ENCODE peak calls at places on chromosomes 4 and X, in six cellular contexts. One of them, this sample, is unnamed.

GRCh38 chrX:110786486-110786885 is 9.1 kb downstream of the CHRDL1 start:
- DNase-seq in heart right ventricle: no peak
- DNase-seq in tibial artery: no peak
- DNase-seq in uterus: no peak
- DNase-seq in transverse colon: no peak
- DNase-seq in ascending aorta: no peak
- DNase-seq in this sample: no peak

GRCh38 chr4:44257461-44257860 is 191.1 kb downstream of the KCTD8 start:
- DNase-seq in heart right ventricle: no peak
- DNase-seq in tibial artery: no peak
- DNase-seq in uterus: no peak
- DNase-seq in transverse colon: no peak
- DNase-seq in ascending aorta: no peak
- DNase-seq in this sample: no peak

GRCh38 chr4:140116442-140117104 is 37.4 kb downstream of the MAML3 start:
- DNase-seq in heart right ventricle: no peak
- DNase-seq in tibial artery: no peak
- DNase-seq in uterus: no peak
- DNase-seq in transverse colon: no peak
- DNase-seq in ascending aorta: no peak
- DNase-seq in this sample: no peak

GRCh38 chrX:34382416-34382815 is 250.3 kb upstream of the FAM47A start:
- DNase-seq in heart right ventricle: no peak
- DNase-seq in tibial artery: no peak
- DNase-seq in uterus: no peak
- DNase-seq in transverse colon: no peak
- DNase-seq in ascending aorta: no peak
- DNase-seq in this sample: no peak

GRCh38 chr4:99998062-99998880 is 48.2 kb upstream of the H2AZ1 start:
- DNase-seq in heart right ventricle: no peak
- DNase-seq in tibial artery: no peak
- DNase-seq in uterus: no peak
- DNase-seq in transverse colon: no peak
- DNase-seq in ascending aorta: no peak
- DNase-seq in this sample: no peak

GRCh38 chr4:183249854-183250253 is 70.2 kb downstream of the CLDN22 start:
- DNase-seq in heart right ventricle: no peak
- DNase-seq in tibial artery: no peak
- DNase-seq in uterus: no peak
- DNase-seq in transverse colon: peak; percentile 19
- DNase-seq in ascending aorta: no peak
- DNase-seq in this sample: no peak

GRCh38 chr4:102564399-102564921 is 63.3 kb downstream of the NFKB1 start:
- DNase-seq in heart right ventricle: no peak
- DNase-seq in tibial artery: no peak
- DNase-seq in uterus: no peak
- DNase-seq in transverse colon: no peak
- DNase-seq in ascending aorta: no peak
- DNase-seq in this sample: no peak

GRCh38 chr4:53490965-53491622 is 100.2 kb downstream of the LNX1 start:
- DNase-seq in heart right ventricle: peak; percentile 30
- DNase-seq in tibial artery: no peak
- DNase-seq in uterus: peak; percentile 48
- DNase-seq in transverse colon: peak; percentile 30
- DNase-seq in ascending aorta: peak; percentile 84
- DNase-seq in this sample: no peak

GRCh38 chr4:3213101-3213416 is 35.9 kb upstream of the MSANTD1 start:
- DNase-seq in heart right ventricle: no peak
- DNase-seq in tibial artery: no peak
- DNase-seq in uterus: no peak
- DNase-seq in transverse colon: no peak
- DNase-seq in ascending aorta: no peak
- DNase-seq in this sample: no peak

GRCh38 chr4:7547368-7548040 is 112.8 kb upstream of the PSAPL1 start:
- DNase-seq in heart right ventricle: no peak
- DNase-seq in tibial artery: no peak
- DNase-seq in uterus: no peak
- DNase-seq in transverse colon: no peak
- DNase-seq in ascending aorta: no peak
- DNase-seq in this sample: no peak

GRCh38 chrX:5907202-5907601 is 321.5 kb downstream of the NLGN4X start:
- DNase-seq in heart right ventricle: no peak
- DNase-seq in tibial artery: no peak
- DNase-seq in uterus: no peak
- DNase-seq in transverse colon: no peak
- DNase-seq in ascending aorta: no peak
- DNase-seq in this sample: no peak

GRCh38 chr4:40832175-40832574 is 82.4 kb downstream of the NSUN7 start:
- DNase-seq in heart right ventricle: no peak
- DNase-seq in tibial artery: peak; percentile 25
- DNase-seq in uterus: no peak
- DNase-seq in transverse colon: no peak
- DNase-seq in ascending aorta: no peak
- DNase-seq in this sample: no peak

GRCh38 chr4:48943387-48943786 is 36.8 kb upstream of the OCIAD2 start:
- DNase-seq in heart right ventricle: no peak
- DNase-seq in tibial artery: no peak
- DNase-seq in uterus: no peak
- DNase-seq in transverse colon: no peak
- DNase-seq in ascending aorta: no peak
- DNase-seq in this sample: no peak

GRCh38 chr4:6788123-6788522 is 5.6 kb downstream of the KIAA0232 start:
- DNase-seq in heart right ventricle: no peak
- DNase-seq in tibial artery: no peak
- DNase-seq in uterus: no peak
- DNase-seq in transverse colon: no peak
- DNase-seq in ascending aorta: peak; percentile 49
- DNase-seq in this sample: no peak

GRCh38 chr4:43048570-43048969 is 156.1 kb downstream of the GRXCR1 start:
- DNase-seq in heart right ventricle: no peak
- DNase-seq in tibial artery: no peak
- DNase-seq in uterus: no peak
- DNase-seq in transverse colon: no peak
- DNase-seq in ascending aorta: no peak
- DNase-seq in this sample: no peak

GRCh38 chr4:169225812-169226211 is 44.9 kb downstream of the SH3RF1 start:
- DNase-seq in heart right ventricle: no peak
- DNase-seq in tibial artery: no peak
- DNase-seq in uterus: no peak
- DNase-seq in transverse colon: no peak
- DNase-seq in ascending aorta: no peak
- DNase-seq in this sample: no peak

GRCh38 chr4:88211473-88212252 is 53.2 kb upstream of the ABCG2 start:
- DNase-seq in heart right ventricle: peak; percentile 56
- DNase-seq in tibial artery: no peak
- DNase-seq in uterus: no peak
- DNase-seq in transverse colon: peak; percentile 20
- DNase-seq in ascending aorta: no peak
- DNase-seq in this sample: no peak

GRCh38 chrX:623599-624323 is 6.8 kb upstream of the SHOX start:
- DNase-seq in heart right ventricle: no peak
- DNase-seq in tibial artery: no peak
- DNase-seq in uterus: no peak
- DNase-seq in transverse colon: no peak
- DNase-seq in ascending aorta: no peak
- DNase-seq in this sample: no peak

GRCh38 chr4:67892905-67893304 is 9.1 kb upstream of the TMPRSS11D start:
- DNase-seq in heart right ventricle: no peak
- DNase-seq in tibial artery: no peak
- DNase-seq in uterus: no peak
- DNase-seq in transverse colon: no peak
- DNase-seq in ascending aorta: no peak
- DNase-seq in this sample: no peak

GRCh38 chrX:110418220-110418856 is 59.7 kb downstream of the RTL9 start:
- DNase-seq in heart right ventricle: peak; percentile 3
- DNase-seq in tibial artery: no peak
- DNase-seq in uterus: peak; percentile 36
- DNase-seq in transverse colon: no peak
- DNase-seq in ascending aorta: no peak
- DNase-seq in this sample: no peak

GRCh38 chr4:111717916-111718315 is 427.3 kb upstream of the FAM241A start:
- DNase-seq in heart right ventricle: no peak
- DNase-seq in tibial artery: no peak
- DNase-seq in uterus: peak; percentile 27
- DNase-seq in transverse colon: peak; percentile 7
- DNase-seq in ascending aorta: no peak
- DNase-seq in this sample: no peak

GRCh38 chrX:107624893-107625292 is 3.4 kb upstream of the PRPS1 start:
- DNase-seq in heart right ventricle: no peak
- DNase-seq in tibial artery: no peak
- DNase-seq in uterus: no peak
- DNase-seq in transverse colon: no peak
- DNase-seq in ascending aorta: no peak
- DNase-seq in this sample: no peak

GRCh38 chr4:5730993-5731975 is 20.3 kb downstream of the EVC start:
- DNase-seq in heart right ventricle: no peak
- DNase-seq in tibial artery: no peak
- DNase-seq in uterus: no peak
- DNase-seq in transverse colon: no peak
- DNase-seq in ascending aorta: peak; percentile 82
- DNase-seq in this sample: no peak

DNA sequence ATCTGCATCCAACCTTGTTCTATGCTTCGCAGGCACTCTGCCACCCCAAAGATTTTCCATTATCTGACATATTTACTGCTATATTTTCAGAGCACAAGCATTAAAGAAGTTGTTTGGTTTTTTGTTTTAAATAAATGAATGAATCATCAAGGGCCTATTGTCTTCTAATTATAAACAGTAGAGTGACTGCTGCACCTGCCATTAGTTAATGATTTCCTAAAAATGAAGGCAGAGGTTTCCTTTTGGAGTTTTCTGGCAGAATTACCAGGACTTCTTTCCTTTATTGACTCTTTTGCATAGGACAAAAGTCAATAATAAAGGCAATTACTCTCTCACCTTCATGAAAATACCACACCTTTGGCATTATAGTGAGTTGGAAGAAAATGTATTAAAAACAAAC is 238.1 kb downstream of the INPP4B start:
- DNase-seq in heart right ventricle: no peak
- DNase-seq in tibial artery: no peak
- DNase-seq in uterus: no peak
- DNase-seq in transverse colon: no peak
- DNase-seq in ascending aorta: no peak
- DNase-seq in this sample: no peak
- H3K9me3 ChIP-seq in heart right ventricle: no peaks in the 10 kb centered on the region
- H3K9me3 ChIP-seq in tibial artery: no peaks in the 10 kb centered on the region
- H3K9me3 ChIP-seq in uterus: peaks cover 6% of the 10 kb centered on the region
- H3K9me3 ChIP-seq in transverse colon: peaks cover 15% of the 10 kb centered on the region
- H3K9me3 ChIP-seq in ascending aorta: peaks cover 16% of the 10 kb centered on the region
- H3K9me3 ChIP-seq in this sample: peaks cover 29% of the 10 kb centered on the region

GRCh38 chrX:70174754-70175153 is 2.5 kb upstream of the DGAT2L6 start:
- DNase-seq in heart right ventricle: no peak
- DNase-seq in tibial artery: no peak
- DNase-seq in uterus: no peak
- DNase-seq in transverse colon: no peak
- DNase-seq in ascending aorta: no peak
- DNase-seq in this sample: no peak
- H3K4me1 ChIP-seq in heart right ventricle: no peaks in the 10 kb centered on the region
- H3K4me1 ChIP-seq in tibial artery: no peaks in the 10 kb centered on the region
- H3K4me1 ChIP-seq in uterus: no peaks in the 10 kb centered on the region
- H3K4me1 ChIP-seq in transverse colon: no peaks in the 10 kb centered on the region
- H3K4me1 ChIP-seq in ascending aorta: no peaks in the 10 kb centered on the region
- H3K4me1 ChIP-seq in this sample: no peaks in the 10 kb centered on the region

GRCh38 chr4:38169524-38169923 is 209.3 kb downstream of the PTTG2 start:
- DNase-seq in heart right ventricle: no peak
- DNase-seq in tibial artery: no peak
- DNase-seq in uterus: no peak
- DNase-seq in transverse colon: no peak
- DNase-seq in ascending aorta: no peak
- DNase-seq in this sample: no peak
- TF ChIP-seq CTCF in heart right ventricle: no peak
- TF ChIP-seq CTCF in tibial artery: no peak
- TF ChIP-seq CTCF in uterus: no peak
- TF ChIP-seq CTCF in transverse colon: no peak
- TF ChIP-seq CTCF in ascending aorta: no peak
- TF ChIP-seq CTCF in this sample: no peak

GRCh38 chr4:129062580-129062979 is 30.8 kb downstream of the SCLT1 start:
- DNase-seq in heart right ventricle: no peak
- DNase-seq in tibial artery: no peak
- DNase-seq in uterus: no peak
- DNase-seq in transverse colon: no peak
- DNase-seq in ascending aorta: no peak
- DNase-seq in this sample: no peak
- H3K9me3 ChIP-seq in heart right ventricle: peaks cover 14% of the 10 kb centered on the region
- H3K9me3 ChIP-seq in tibial artery: peaks cover 51% of the 10 kb centered on the region
- H3K9me3 ChIP-seq in uterus: peaks cover 54% of the 10 kb centered on the region
- H3K9me3 ChIP-seq in transverse colon: peaks cover 52% of the 10 kb centered on the region
- H3K9me3 ChIP-seq in ascending aorta: peaks cover 86% of the 10 kb centered on the region
- H3K9me3 ChIP-seq in this sample: peaks cover 97% of the 10 kb centered on the region

GRCh38 chr4:156775803-156776202 is 195.8 kb downstream of the PDGFC start:
- DNase-seq in heart right ventricle: no peak
- DNase-seq in tibial artery: no peak
- DNase-seq in uterus: no peak
- DNase-seq in transverse colon: no peak
- DNase-seq in ascending aorta: no peak
- DNase-seq in this sample: no peak

GRCh38 chr4:156779046-156779445 is 192.6 kb downstream of the PDGFC start:
- DNase-seq in heart right ventricle: no peak
- DNase-seq in tibial artery: no peak
- DNase-seq in uterus: peak; percentile 16
- DNase-seq in transverse colon: no peak
- DNase-seq in ascending aorta: no peak
- DNase-seq in this sample: no peak

GRCh38 chr4:156779774-156780173 is 191.8 kb downstream of the PDGFC start:
- DNase-seq in heart right ventricle: no peak
- DNase-seq in tibial artery: no peak
- DNase-seq in uterus: no peak
- DNase-seq in transverse colon: no peak
- DNase-seq in ascending aorta: no peak
- DNase-seq in this sample: no peak

GRCh38 chr4:156778606-156779005 is 193.0 kb downstream of the PDGFC start:
- DNase-seq in heart right ventricle: no peak
- DNase-seq in tibial artery: no peak
- DNase-seq in uterus: no peak
- DNase-seq in transverse colon: no peak
- DNase-seq in ascending aorta: no peak
- DNase-seq in this sample: no peak

GRCh38 chr4:156778093-156778492 is 193.5 kb downstream of the PDGFC start:
- DNase-seq in heart right ventricle: no peak
- DNase-seq in tibial artery: no peak
- DNase-seq in uterus: no peak
- DNase-seq in transverse colon: no peak
- DNase-seq in ascending aorta: no peak
- DNase-seq in this sample: no peak
- H3K4me1 ChIP-seq in heart right ventricle: peaks cover 4% of the 10 kb centered on the region
- H3K4me1 ChIP-seq in tibial artery: peaks cover 23% of the 10 kb centered on the region
- H3K4me1 ChIP-seq in uterus: no peaks in the 10 kb centered on the region
- H3K4me1 ChIP-seq in transverse colon: peaks cover 10% of the 10 kb centered on the region
- H3K4me1 ChIP-seq in ascending aorta: peaks cover 55% of the 10 kb centered on the region
- H3K4me1 ChIP-seq in this sample: peaks cover 28% of the 10 kb centered on the region

This sample was measured in left ventricle myocardium inferior.